ENCODE peak calls at places on chromosomes 4 and X, in seven cellular contexts. One of them, this sample, is unnamed.
A peak's percentile ranks its signal among the peaks of the same experiment; 100 is the strongest.

GRCh38 chr4:73800206-73800605 is 36.3 kb upstream of the CXCL6 start:
- DNase-seq in gastrocnemius medialis: no peak
- DNase-seq in esophagus squamous epithelium: no peak
- DNase-seq in spleen: no peak
- DNase-seq in sigmoid colon: no peak
- DNase-seq in GM12878: no peak
- DNase-seq in stomach: no peak
- DNase-seq in this sample: no peak

GRCh38 chr4:10462876-10463275 is 5.7 kb upstream of the ZNF518B start:
- DNase-seq in gastrocnemius medialis: no peak
- DNase-seq in esophagus squamous epithelium: no peak
- DNase-seq in stomach: no peak
- DNase-seq in GM12878: no peak
- DNase-seq in sigmoid colon: no peak
- DNase-seq in spleen: no peak
- DNase-seq in this sample: no peak

GRCh38 chr4:167475951-167476350 is 241.7 kb upstream of the SPOCK3 start:
- DNase-seq in esophagus squamous epithelium: no peak
- DNase-seq in gastrocnemius medialis: no peak
- DNase-seq in sigmoid colon: no peak
- DNase-seq in spleen: no peak
- DNase-seq in stomach: no peak
- DNase-seq in GM12878: no peak
- DNase-seq in this sample: no peak

GRCh38 chr4:122602277-122603142 is 18.4 kb downstream of the IL21 start:
- DNase-seq in gastrocnemius medialis: no peak
- DNase-seq in stomach: no peak
- DNase-seq in esophagus squamous epithelium: no peak
- DNase-seq in GM12878: no peak
- DNase-seq in spleen: no peak
- DNase-seq in sigmoid colon: no peak
- DNase-seq in this sample: no peak

GRCh38 chrX:21741869-21742701 is 15.8 kb downstream of the SMPX start:
- DNase-seq in sigmoid colon: peak; percentile 67
- DNase-seq in spleen: no peak
- DNase-seq in gastrocnemius medialis: peak; percentile 38
- DNase-seq in esophagus squamous epithelium: no peak
- DNase-seq in stomach: no peak
- DNase-seq in GM12878: no peak
- DNase-seq in this sample: peak; percentile 15

GRCh38 chrX:115521717-115522116 is 39.3 kb upstream of the PLS3 start:
- DNase-seq in GM12878: no peak
- DNase-seq in stomach: no peak
- DNase-seq in esophagus squamous epithelium: no peak
- DNase-seq in gastrocnemius medialis: no peak
- DNase-seq in spleen: no peak
- DNase-seq in sigmoid colon: no peak
- DNase-seq in this sample: no peak

GRCh38 chr4:107210450-107211239 is 174.5 kb upstream of the DKK2 start:
- DNase-seq in sigmoid colon: no peak
- DNase-seq in stomach: no peak
- DNase-seq in spleen: no peak
- DNase-seq in gastrocnemius medialis: no peak
- DNase-seq in esophagus squamous epithelium: no peak
- DNase-seq in GM12878: no peak
- DNase-seq in this sample: no peak

GRCh38 chrX:78979789-78980464 is 34.7 kb downstream of the P2RY10 start:
- DNase-seq in sigmoid colon: no peak
- DNase-seq in gastrocnemius medialis: no peak
- DNase-seq in esophagus squamous epithelium: no peak
- DNase-seq in spleen: no peak
- DNase-seq in GM12878: peak; percentile 84
- DNase-seq in stomach: no peak
- DNase-seq in this sample: no peak

GRCh38 chr4:89511776-89512175 is 204.2 kb upstream of the GPRIN3 start:
- DNase-seq in esophagus squamous epithelium: no peak
- DNase-seq in sigmoid colon: no peak
- DNase-seq in stomach: no peak
- DNase-seq in GM12878: no peak
- DNase-seq in spleen: no peak
- DNase-seq in gastrocnemius medialis: no peak
- DNase-seq in this sample: no peak

GRCh38 chrX:3771756-3772155 is 58.3 kb upstream of the PRKX start:
- DNase-seq in gastrocnemius medialis: no peak
- DNase-seq in GM12878: no peak
- DNase-seq in esophagus squamous epithelium: no peak
- DNase-seq in spleen: no peak
- DNase-seq in sigmoid colon: no peak
- DNase-seq in stomach: no peak
- DNase-seq in this sample: no peak

GRCh38 chrX:132412208-132412607 is 76.6 kb downstream of the MBNL3 start:
- DNase-seq in esophagus squamous epithelium: no peak
- DNase-seq in gastrocnemius medialis: no peak
- DNase-seq in GM12878: no peak
- DNase-seq in stomach: no peak
- DNase-seq in sigmoid colon: no peak
- DNase-seq in spleen: no peak
- DNase-seq in this sample: no peak

GRCh38 chr4:4712800-4713528 is 146.5 kb upstream of the MSX1 start:
- DNase-seq in gastrocnemius medialis: no peak
- DNase-seq in esophagus squamous epithelium: no peak
- DNase-seq in sigmoid colon: no peak
- DNase-seq in stomach: no peak
- DNase-seq in spleen: no peak
- DNase-seq in GM12878: no peak
- DNase-seq in this sample: no peak

GRCh38 chr4:22848332-22848731 is 155.6 kb downstream of the GBA3 start:
- DNase-seq in gastrocnemius medialis: no peak
- DNase-seq in esophagus squamous epithelium: no peak
- DNase-seq in sigmoid colon: no peak
- DNase-seq in stomach: no peak
- DNase-seq in spleen: no peak
- DNase-seq in GM12878: no peak
- DNase-seq in this sample: no peak

GRCh38 chrX:149504226-149504914 is 736 bp downstream of the IDS start:
- DNase-seq in stomach: no peak
- DNase-seq in GM12878: no peak
- DNase-seq in sigmoid colon: no peak
- DNase-seq in spleen: peak; percentile 88
- DNase-seq in gastrocnemius medialis: no peak
- DNase-seq in esophagus squamous epithelium: no peak
- DNase-seq in this sample: no peak

GRCh38 chr4:186695392-186695791 is 28.3 kb downstream of the FAT1 start:
- DNase-seq in gastrocnemius medialis: no peak
- DNase-seq in spleen: no peak
- DNase-seq in stomach: no peak
- DNase-seq in GM12878: no peak
- DNase-seq in esophagus squamous epithelium: no peak
- DNase-seq in sigmoid colon: no peak
- DNase-seq in this sample: no peak

GRCh38 chr4:52199574-52200338 is 148.7 kb downstream of the SPATA18 start:
- DNase-seq in spleen: no peak
- DNase-seq in GM12878: no peak
- DNase-seq in gastrocnemius medialis: no peak
- DNase-seq in esophagus squamous epithelium: no peak
- DNase-seq in stomach: no peak
- DNase-seq in sigmoid colon: no peak
- DNase-seq in this sample: no peak

GRCh38 chr4:94567811-94568210 is 116.1 kb downstream of the PDLIM5 start:
- DNase-seq in esophagus squamous epithelium: no peak
- DNase-seq in GM12878: no peak
- DNase-seq in gastrocnemius medialis: no peak
- DNase-seq in sigmoid colon: no peak
- DNase-seq in spleen: no peak
- DNase-seq in stomach: no peak
- DNase-seq in this sample: no peak

GRCh38 chrX:21865436-21865835 is 9.6 kb downstream of the YY2 start:
- DNase-seq in stomach: no peak
- DNase-seq in esophagus squamous epithelium: no peak
- DNase-seq in gastrocnemius medialis: no peak
- DNase-seq in GM12878: no peak
- DNase-seq in sigmoid colon: no peak
- DNase-seq in spleen: no peak
- DNase-seq in this sample: no peak

GRCh38 chr4:114040319-114041116 is 61.1 kb upstream of the ARSJ start:
- DNase-seq in gastrocnemius medialis: no peak
- DNase-seq in stomach: no peak
- DNase-seq in esophagus squamous epithelium: no peak
- DNase-seq in sigmoid colon: no peak
- DNase-seq in GM12878: peak; percentile 36
- DNase-seq in spleen: no peak
- DNase-seq in this sample: no peak

GRCh38 chr4:154314248-154314647 is 177.4 kb downstream of the DCHS2 start:
- DNase-seq in esophagus squamous epithelium: no peak
- DNase-seq in GM12878: no peak
- DNase-seq in stomach: no peak
- DNase-seq in spleen: no peak
- DNase-seq in sigmoid colon: no peak
- DNase-seq in gastrocnemius medialis: no peak
- DNase-seq in this sample: peak; percentile 27

GRCh38 chr4:100492129-100492528 is 25.7 kb downstream of the EMCN start:
- DNase-seq in sigmoid colon: no peak
- DNase-seq in esophagus squamous epithelium: no peak
- DNase-seq in gastrocnemius medialis: no peak
- DNase-seq in GM12878: no peak
- DNase-seq in spleen: no peak
- DNase-seq in stomach: no peak
- DNase-seq in this sample: no peak

GRCh38 chr4:121448231-121448630 is 67.4 kb upstream of the QRFPR start:
- DNase-seq in sigmoid colon: no peak
- DNase-seq in GM12878: no peak
- DNase-seq in spleen: no peak
- DNase-seq in gastrocnemius medialis: no peak
- DNase-seq in stomach: peak; percentile 56
- DNase-seq in esophagus squamous epithelium: no peak
- DNase-seq in this sample: no peak

GRCh38 chrX:150361070-150361776 is 1.9 kb upstream of the MAMLD1 start:
- DNase-seq in stomach: no peak
- DNase-seq in spleen: peak; percentile 80
- DNase-seq in sigmoid colon: no peak
- DNase-seq in GM12878: no peak
- DNase-seq in gastrocnemius medialis: no peak
- DNase-seq in esophagus squamous epithelium: no peak
- DNase-seq in this sample: no peak

GRCh38 chr4:57442834-57443291 is 332.7 kb upstream of the IGFBP7 start:
- DNase-seq in stomach: peak; percentile 56
- DNase-seq in esophagus squamous epithelium: no peak
- DNase-seq in spleen: no peak
- DNase-seq in GM12878: no peak
- DNase-seq in sigmoid colon: no peak
- DNase-seq in gastrocnemius medialis: no peak
- DNase-seq in this sample: peak; percentile 59

GRCh38 chr4:80268081-80268823 is 1.8 kb downstream of the FGF5 start:
- DNase-seq in stomach: no peak
- DNase-seq in sigmoid colon: no peak
- DNase-seq in esophagus squamous epithelium: no peak
- DNase-seq in spleen: no peak
- DNase-seq in gastrocnemius medialis: no peak
- DNase-seq in GM12878: no peak
- DNase-seq in this sample: no peak

GRCh38 chr4:65665951-65666523 is 4.3 kb downstream of the EPHA5 start:
- DNase-seq in spleen: no peak
- DNase-seq in gastrocnemius medialis: no peak
- DNase-seq in GM12878: no peak
- DNase-seq in esophagus squamous epithelium: no peak
- DNase-seq in stomach: no peak
- DNase-seq in sigmoid colon: no peak
- DNase-seq in this sample: no peak

GRCh38 chr4:16472537-16472936 is 246.3 kb upstream of the TAPT1 start:
- DNase-seq in spleen: no peak
- DNase-seq in esophagus squamous epithelium: no peak
- DNase-seq in sigmoid colon: no peak
- DNase-seq in GM12878: no peak
- DNase-seq in gastrocnemius medialis: no peak
- DNase-seq in stomach: no peak
- DNase-seq in this sample: no peak

GRCh38 chrX:40950546-40950945 is 134.7 kb upstream of the USP9X start:
- DNase-seq in spleen: no peak
- DNase-seq in gastrocnemius medialis: no peak
- DNase-seq in esophagus squamous epithelium: no peak
- DNase-seq in sigmoid colon: no peak
- DNase-seq in stomach: no peak
- DNase-seq in GM12878: no peak
- DNase-seq in this sample: no peak
- H3K4me3 ChIP-seq in spleen: no peak overlapping the region
- H3K4me3 ChIP-seq in gastrocnemius medialis: no peak overlapping the region
- H3K4me3 ChIP-seq in esophagus squamous epithelium: no peak overlapping the region
- H3K4me3 ChIP-seq in sigmoid colon: no peak overlapping the region
- H3K4me3 ChIP-seq in stomach: no peak overlapping the region
- H3K4me3 ChIP-seq in GM12878: no peak overlapping the region
- H3K4me3 ChIP-seq in this sample: no peak overlapping the region

DNA sequence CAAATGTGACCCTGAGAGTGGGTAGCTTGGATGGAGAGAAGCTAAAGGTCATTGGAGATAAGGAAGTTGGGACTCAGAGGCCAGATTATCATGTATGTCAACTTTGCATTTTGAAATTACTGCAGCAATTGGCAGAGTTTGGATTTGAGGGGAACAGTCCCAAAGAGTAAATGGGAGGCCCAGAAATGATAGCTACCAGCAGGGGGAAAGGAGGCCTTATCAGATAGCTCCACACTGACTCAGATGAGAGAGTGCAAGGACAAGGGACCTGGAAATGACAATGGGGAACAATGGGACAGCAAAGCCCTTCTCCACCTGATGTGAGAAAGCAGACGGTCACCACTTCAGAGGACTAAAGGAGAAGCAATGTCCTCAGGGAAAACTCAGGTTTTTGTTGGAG is 201.5 kb upstream of the JADE1 start:
- DNase-seq in sigmoid colon: no peak
- DNase-seq in GM12878: no peak
- DNase-seq in spleen: no peak
- DNase-seq in stomach: no peak
- DNase-seq in esophagus squamous epithelium: no peak
- DNase-seq in gastrocnemius medialis: no peak
- DNase-seq in this sample: no peak
- TF ChIP-seq CTCF in sigmoid colon: no peak
- TF ChIP-seq CTCF in GM12878: no peak
- TF ChIP-seq CTCF in spleen: no peak
- TF ChIP-seq CTCF in stomach: no peak
- TF ChIP-seq CTCF in esophagus squamous epithelium: no peak
- TF ChIP-seq CTCF in gastrocnemius medialis: no peak
- TF ChIP-seq CTCF in this sample: no peak

GRCh38 chr4:39697740-39698423 is at the start of gene UBE2K:
- DNase-seq in stomach: peak; percentile 92
- DNase-seq in spleen: peak; percentile 97
- DNase-seq in GM12878: no peak
- DNase-seq in gastrocnemius medialis: peak; percentile 70
- DNase-seq in sigmoid colon: peak; percentile 94
- DNase-seq in esophagus squamous epithelium: peak; percentile 55
- DNase-seq in this sample: peak; percentile 64
- TF ChIP-seq POLR2A in stomach: peak; percentile 52
- TF ChIP-seq POLR2A in spleen: peak; percentile 26
- TF ChIP-seq POLR2A in GM12878: peak; percentile 98
- TF ChIP-seq POLR2A in gastrocnemius medialis: peak; percentile 90
- TF ChIP-seq POLR2A in sigmoid colon: peak; percentile 76
- TF ChIP-seq POLR2A in esophagus squamous epithelium: no peak
- TF ChIP-seq POLR2A in this sample: peak; percentile 76

GRCh38 chrX:48927125-48927524 is 8.3 kb upstream of the PIM2 start:
- DNase-seq in gastrocnemius medialis: no peak
- DNase-seq in esophagus squamous epithelium: no peak
- DNase-seq in sigmoid colon: no peak
- DNase-seq in spleen: peak; percentile 30
- DNase-seq in stomach: no peak
- DNase-seq in GM12878: no peak
- DNase-seq in this sample: no peak
- H3K4me3 ChIP-seq in gastrocnemius medialis: no peak overlapping the region
- H3K4me3 ChIP-seq in esophagus squamous epithelium: no peak overlapping the region
- H3K4me3 ChIP-seq in sigmoid colon: no peak overlapping the region
- H3K4me3 ChIP-seq in spleen: no peak overlapping the region
- H3K4me3 ChIP-seq in stomach: no peak overlapping the region
- H3K4me3 ChIP-seq in GM12878: no peak overlapping the region
- H3K4me3 ChIP-seq in this sample: no peak overlapping the region

GRCh38 chr4:896216-896615 is 35.9 kb downstream of the GAK start:
- DNase-seq in sigmoid colon: no peak
- DNase-seq in gastrocnemius medialis: no peak
- DNase-seq in esophagus squamous epithelium: no peak
- DNase-seq in GM12878: no peak
- DNase-seq in spleen: no peak
- DNase-seq in stomach: no peak
- DNase-seq in this sample: no peak
- TF ChIP-seq CTCF in sigmoid colon: no peak
- TF ChIP-seq CTCF in gastrocnemius medialis: no peak
- TF ChIP-seq CTCF in esophagus squamous epithelium: no peak
- TF ChIP-seq CTCF in GM12878: no peak
- TF ChIP-seq CTCF in spleen: no peak
- TF ChIP-seq CTCF in stomach: no peak
- TF ChIP-seq CTCF in this sample: no peak

This sample was measured in tibial nerve.